ENCODE peak calls at places on chromosomes 7 and 10, in ten cellular contexts. N, S, Z, R, K, G, L, O, Y and U are unnamed samples.

GRCh38 chr10:1187855-1188555 is 131.8 kb downstream of the WDR37 start:
- DNase-seq in N (no peak), K (no peak), O (no peak), G (no peak), L (no peak), Z (no peak), S (no peak), R (no peak), Y (no peak), U (no peak)

GRCh38 chr10:24238527-24239247 is 29.7 kb downstream of the KIAA1217 start:
- DNase-seq in R (peak; percentile 0), Z (no peak), N (no peak), Y (no peak), O (no peak), L (no peak), G (no peak), K (no peak), S (no peak), U (no peak)

GRCh38 chr10:121990015-121990677 is 1.2 kb downstream of the TACC2 start:
- DNase-seq in Y (no peak), Z (no peak), K (no peak), N (no peak), G (no peak), R (no peak), L (no peak), O (no peak), S (no peak), U (no peak)

GRCh38 chr10:21427804-21428481 is 97.5 kb downstream of the SKIDA1 start:
- DNase-seq in K (no peak), N (peak; percentile 69), G (peak; percentile 19), L (no peak), O (no peak), Z (peak; percentile 5), Y (no peak), R (no peak), S (no peak), U (no peak)

GRCh38 chr7:88243345-88243909 is 23.6 kb upstream of the SRI start:
- DNase-seq in N (peak; percentile 53), Y (no peak), R (peak; percentile 74), L (peak; percentile 10), G (peak; percentile 5), O (no peak), K (no peak), Z (no peak), S (no peak), U (peak; percentile 16)

GRCh38 chr7:50400114-50400513 is 50.0 kb downstream of the FIGNL1 start:
- DNase-seq in Z (no peak), O (no peak), L (no peak), K (no peak), Y (no peak), G (no peak), S (no peak), R (no peak), N (no peak), U (peak; percentile 28)

GRCh38 chr7:27115161-27116018 is 12.9 kb upstream of the HOXA2 start:
- DNase-seq in O (no peak), K (no peak), L (no peak), N (no peak), G (no peak), S (no peak), R (no peak), Z (no peak), Y (no peak), U (no peak)

GRCh38 chr10:44284198-44285084 is 100.5 kb downstream of the CXCL12 start:
- DNase-seq in O (no peak), Z (no peak), L (no peak), K (peak; percentile 13), N (no peak), S (no peak), R (no peak), G (no peak), Y (no peak), U (no peak)

GRCh38 chr10:112375721-112376577 is 2.0 kb downstream of the ACSL5 start:
- DNase-seq in R (no peak), N (peak; percentile 82), S (peak; percentile 35), Z (no peak), K (no peak), Y (peak; percentile 77), O (no peak), L (no peak), G (peak; percentile 77), U (no peak)

GRCh38 chr10:86261933-86262665 is 104.5 kb downstream of the GRID1 start:
- DNase-seq in L (no peak), S (no peak), Y (no peak), G (peak; percentile 15), N (peak; percentile 52), R (no peak), Z (no peak), O (no peak), K (no peak), U (peak; percentile 23)

GRCh38 chr10:124894569-124895215 is 47.2 kb upstream of the ZRANB1 start:
- DNase-seq in O (no peak), G (no peak), S (no peak), R (no peak), Z (no peak), Y (no peak), N (no peak), L (no peak), K (no peak), U (no peak)

GRCh38 chr10:3397231-3397630 is 224.6 kb upstream of the PITRM1 start:
- DNase-seq in S (no peak), Z (no peak), L (no peak), G (no peak), N (no peak), O (no peak), R (no peak), K (no peak), Y (no peak), U (no peak)

GRCh38 chr7:80614911-80615310 is 23.5 kb upstream of the CD36 start:
- DNase-seq in S (no peak), Y (no peak), G (no peak), Z (peak; percentile 42), L (no peak), K (no peak), O (no peak), R (no peak), N (no peak), U (no peak)

GRCh38 chr10:120583424-120584108 is 126.5 kb downstream of the PLPP4 start:
- DNase-seq in N (no peak), Y (no peak), R (no peak), O (no peak), G (no peak), Z (no peak), K (no peak), L (no peak), S (no peak), U (no peak)

GRCh38 chr10:58979713-58980112 is 196.7 kb upstream of the PHYHIPL start:
- DNase-seq in Y (no peak), S (no peak), L (no peak), N (no peak), G (no peak), O (no peak), R (no peak), Z (no peak), K (no peak), U (no peak)

GRCh38 chr10:131081786-131082185 is 229.7 kb downstream of the TCERG1L start:
- DNase-seq in Y (no peak), L (no peak), S (no peak), K (no peak), Z (no peak), N (no peak), G (no peak), R (no peak), O (no peak), U (no peak)

GRCh38 chr7:151550601-151551286 is 31.0 kb upstream of the RHEB start:
- DNase-seq in R (no peak), L (no peak), G (no peak), N (no peak), Y (no peak), S (no peak), Z (peak; percentile 78), O (no peak), K (no peak), U (no peak)

GRCh38 chr10:30422981-30423654 is 10.9 kb upstream of the MAP3K8 start:
- DNase-seq in Y (peak; percentile 80), N (peak; percentile 83), G (no peak), S (no peak), K (no peak), Z (no peak), R (no peak), L (no peak), O (peak; percentile 36), U (no peak)

GRCh38 chr7:114086491-114086905 is 167.7 kb upstream of the PPP1R3A start:
- DNase-seq in O (no peak), G (peak; percentile 35), L (no peak), K (peak; percentile 47), S (no peak), R (peak; percentile 34), Y (peak; percentile 71), Z (no peak), N (no peak), U (no peak)

GRCh38 chr10:14586901-14587300 is 187.8 kb downstream of the FAM107B start:
- DNase-seq in O (no peak), G (no peak), S (peak; percentile 73), K (no peak), L (no peak), Y (no peak), Z (no peak), N (no peak), R (no peak), U (no peak)

GRCh38 chr10:97096327-97097153 is 89.2 kb downstream of the SLIT1 start:
- DNase-seq in G (peak; percentile 15), Z (no peak), R (no peak), K (no peak), Y (peak; percentile 88), S (peak; percentile 47), L (peak; percentile 16), N (no peak), O (no peak), U (peak; percentile 70)

GRCh38 chr7:137987563-137987962 is 14.3 kb downstream of the CREB3L2 start:
- DNase-seq in O (no peak), Y (no peak), G (no peak), K (no peak), Z (no peak), N (no peak), S (no peak), L (no peak), R (no peak), U (no peak)

GRCh38 chr10:8811201-8811600 is 756.7 kb downstream of the GATA3 start:
- DNase-seq in L (no peak), S (no peak), K (no peak), O (no peak), Z (no peak), R (no peak), G (no peak), Y (no peak), N (peak; percentile 37), U (no peak)

GRCh38 chr10:13788701-13789447 is 202.1 kb downstream of the PRPF18 start:
- DNase-seq in O (no peak), N (peak; percentile 4), K (peak; percentile 47), R (no peak), S (no peak), Y (peak; percentile 84), G (no peak), Z (no peak), L (peak; percentile 16), U (no peak)

GRCh38 chr10:43360086-43360485 is 11.3 kb upstream of the FXYD4 start:
- DNase-seq in Z (no peak), O (no peak), K (no peak), N (no peak), S (no peak), G (no peak), Y (no peak), R (no peak), L (no peak), U (no peak)

GRCh38 chr7:140653319-140654108 is 12.9 kb upstream of the DENND2A start:
- DNase-seq in N (no peak), O (peak; percentile 74), Z (no peak), S (no peak), L (peak; percentile 35), K (peak; percentile 85), R (peak; percentile 61), Y (no peak), G (no peak), U (peak; percentile 85)

GRCh38 chr7:98174334-98175259 is 36.6 kb upstream of the BHLHA15 start:
- DNase-seq in N (no peak), K (peak; percentile 0), O (no peak), S (no peak), Y (peak; percentile 78), L (no peak), Z (no peak), G (no peak), R (no peak), U (no peak)

GRCh38 chr7:1325246-1325645 is 92.6 kb downstream of the UNCX start:
- DNase-seq in N (no peak), Z (no peak), R (no peak), O (no peak), S (no peak), Y (no peak), G (no peak), L (no peak), K (no peak), U (no peak)